ENCODE peak calls at places on chromosomes 5 and 9, in four cellular contexts. T is ovary, Q is memory B cell, A is iris pigment epithelial cell. O is an unnamed sample.
A peak's percentile ranks its signal among the peaks of the same experiment; 100 is the strongest.

GRCh38 chr5:120803282-120803681 is 339.2 kb downstream of the PRR16 start:
- DNase-seq in Q (no peak), A (peak; percentile 40), T (no peak), O (no peak)

GRCh38 chr9:84283895-84284294 is 56.7 kb downstream of the SLC28A3 start:
- DNase-seq in A (no peak), T (no peak), Q (no peak), O (no peak)

GRCh38 chr9:114163517-114163924 is 8.2 kb downstream of the COL27A1 start:
- DNase-seq in T (peak; percentile 73), A (peak; percentile 51), Q (no peak), O (no peak)

GRCh38 chr5:20555034-20555433 is 567.0 kb upstream of the CDH18 start:
- DNase-seq in T (no peak), Q (no peak), A (peak; percentile 22), O (no peak)

GRCh38 chr5:57532513-57533497 is 50.2 kb upstream of the ACTBL2 start:
- DNase-seq in T (no peak), A (peak; percentile 73), Q (no peak), O (no peak)

GRCh38 chr9:16337322-16338029 is 533.0 kb downstream of the BNC2 start:
- DNase-seq in T (no peak), Q (no peak), A (peak; percentile 90), O (no peak)

GRCh38 chr9:89603629-89604462 is 966 bp upstream of the GADD45G start:
- DNase-seq in Q (peak; percentile 50), T (peak; percentile 89), A (peak; percentile 40), O (peak; percentile 78)

GRCh38 chr5:175873090-175873454 is 1.7 kb downstream of the CPLX2 start:
- DNase-seq in A (peak; percentile 14), T (no peak), Q (no peak), O (no peak)

GRCh38 chr9:25709941-25710340 is 31.7 kb upstream of the TUSC1 start:
- DNase-seq in Q (no peak), T (no peak), A (no peak), O (no peak)

GRCh38 chr9:124574944-124575343 is 67.7 kb upstream of the NR5A1 start:
- DNase-seq in Q (no peak), T (no peak), A (peak; percentile 84), O (no peak)

GRCh38 chr9:135839516-135839915 is 67.8 kb downstream of the CAMSAP1 start:
- DNase-seq in Q (no peak), A (no peak), T (no peak), O (no peak)

GRCh38 chr9:77507212-77507961 is 140.7 kb downstream of the GNA14 start:
- DNase-seq in A (peak; percentile 41), T (no peak), Q (no peak), O (no peak)

GRCh38 chr5:135526924-135527323 is 8.8 kb downstream of the NEUROG1 start:
- DNase-seq in T (no peak), Q (no peak), A (no peak), O (no peak)

GRCh38 chr5:16937023-16937379 is 913 bp upstream of the MYO10 start:
- DNase-seq in T (no peak), A (no peak), Q (no peak), O (no peak)

GRCh38 chr9:86452194-86452828 is 98.1 kb upstream of the TUT7 start:
- DNase-seq in A (no peak), T (no peak), Q (no peak), O (no peak)

GRCh38 chr9:136059851-136060670 is 35.0 kb downstream of the NACC2 start:
- DNase-seq in A (peak; percentile 68), T (no peak), Q (no peak), O (no peak)

GRCh38 chr5:116640236-116640635 is 65.6 kb upstream of the SEMA6A start:
- DNase-seq in T (no peak), Q (no peak), A (no peak), O (no peak)

GRCh38 chr5:36452394-36453100 is 150.8 kb upstream of the RANBP3L start:
- DNase-seq in Q (no peak), A (no peak), T (no peak), O (no peak)